ENCODE peak calls at places on chromosomes 12 and 14, in six cellular contexts. Z is stimulated activated CD8-positive, alpha-beta memory T cell treated with anti-CD3 and anti-CD28 coated beads, Interleukin-2, amount 100 ng/mL, for 1 hour; B is caudate nucleus; D is stimulated activated CD4-positive, alpha-beta T cell treated with anti-CD3 and anti-CD28 coated beads, Interleukin-1b, Interleukin-23, amount 100 ng/mL, for 1 hour; F is activated T-cell treated with anti-CD3 and anti-CD28 coated beads, Interleukin-2, amount 50 U/mL, for 72 hours; U is thoracic aorta. I is an unnamed sample.

GRCh38 chr12:30197392-30198047 is 413.8 kb upstream of the TMTC1 start:
- DNase-seq in Z (no peak), B (no peak), D (no peak), F (no peak), U (no peak), I (no peak)

GRCh38 chr12:57090924-57091632 is 2.2 kb downstream of the NAB2 start:
- DNase-seq in Z (no peak), B (peak), D (no peak), F (no peak), U (no peak), I (no peak)

GRCh38 chr12:56931474-56931978 is 2.7 kb downstream of the SDR9C7 start:
- DNase-seq in Z (no peak), B (no peak), D (no peak), F (peak), U (no peak), I (no peak)

GRCh38 chr12:62653740-62654139 is 187.1 kb downstream of the MON2 start:
- DNase-seq in Z (no peak), B (no peak), D (no peak), F (no peak), U (no peak), I (no peak)

GRCh38 chr12:54381136-54381535 is 3.4 kb downstream of the ZNF385A start:
- DNase-seq in Z (no peak), B (no peak), D (no peak), F (no peak), U (no peak), I (no peak)

GRCh38 chr12:52580496-52580895 is 6.9 kb upstream of the KRT74 start:
- DNase-seq in Z (no peak), B (no peak), D (no peak), F (no peak), U (no peak), I (no peak)

GRCh38 chr14:37988472-37988871 is 219.2 kb upstream of the SSTR1 start:
- DNase-seq in Z (no peak), B (no peak), D (no peak), F (no peak), U (no peak), I (no peak)

GRCh38 chr14:20684662-20685456 is 499 bp downstream of the RNASE4 start:
- DNase-seq in Z (no peak), B (no peak), D (no peak), F (no peak), U (no peak), I (no peak)

GRCh38 chr12:16349132-16349463 is 1.7 kb downstream of the MGST1 start:
- DNase-seq in Z (no peak), B (no peak), D (no peak), F (no peak), U (no peak), I (no peak)

GRCh38 chr12:68446379-68446778 is 114.2 kb upstream of the MDM1 start:
- DNase-seq in Z (no peak), B (no peak), D (no peak), F (no peak), U (no peak), I (no peak)

GRCh38 chr12:91219919-91220318 is 37.3 kb upstream of the DCN start:
- DNase-seq in Z (no peak), B (no peak), D (no peak), F (no peak), U (no peak), I (no peak)

GRCh38 chr12:50647479-50647878 is 116.4 kb upstream of the ATF1 start:
- DNase-seq in Z (no peak), B (no peak), D (no peak), F (no peak), U (no peak), I (no peak)

GRCh38 chr14:76484355-76484754 is 108.4 kb downstream of the ESRRB start:
- DNase-seq in Z (no peak), B (no peak), D (no peak), F (no peak), U (no peak), I (no peak)

GRCh38 chr12:78229491-78230209 is 399.0 kb downstream of the NAV3 start:
- DNase-seq in Z (no peak), B (no peak), D (no peak), F (peak), U (no peak), I (no peak)

GRCh38 chr12:110933326-110933974 is 13.1 kb upstream of the MYL2 start:
- DNase-seq in Z (no peak), B (no peak), D (no peak), F (no peak), U (no peak), I (no peak)

GRCh38 chr14:71271166-71271945 is 364.1 kb downstream of the PCNX1 start:
- DNase-seq in Z (no peak), B (no peak), D (no peak), F (no peak), U (no peak), I (no peak)

GRCh38 chr14:65255029-65255545 is 152.8 kb upstream of the MAX start:
- DNase-seq in Z (no peak), B (no peak), D (no peak), F (no peak), U (no peak), I (no peak)

GRCh38 chr14:53615254-53615653 is 341.4 kb downstream of the BMP4 start:
- DNase-seq in Z (no peak), B (no peak), D (no peak), F (no peak), U (no peak), I (no peak)

GRCh38 chr14:32366995-32367394 is 37.9 kb downstream of the AKAP6 start:
- DNase-seq in Z (no peak), B (no peak), D (no peak), F (no peak), U (no peak), I (no peak)

GRCh38 chr12:94930216-94930654 is 73.3 kb downstream of the NDUFA12 start:
- DNase-seq in Z (no peak), B (no peak), D (no peak), F (no peak), U (no peak), I (no peak)

GRCh38 chr12:62285284-62285683 is 25.1 kb downstream of the USP15 start:
- DNase-seq in Z (no peak), B (no peak), D (no peak), F (no peak), U (no peak), I (no peak)

GRCh38 chr12:56723889-56724659 is 1.0 kb downstream of the NACA start:
- DNase-seq in Z (no peak), B (no peak), D (no peak), F (peak), U (peak), I (no peak)

GRCh38 chr14:53537421-53538315 is 384.5 kb upstream of the DDHD1 start:
- DNase-seq in Z (no peak), B (no peak), D (no peak), F (no peak), U (no peak), I (no peak)

GRCh38 chr12:130147875-130148596 is 14.2 kb upstream of the FZD10 start:
- DNase-seq in Z (no peak), B (no peak), D (no peak), F (no peak), U (no peak), I (no peak)

GRCh38 chr14:102481791-102482238 is 27.8 kb downstream of the ANKRD9 start:
- DNase-seq in Z (no peak), B (peak), D (no peak), F (no peak), U (no peak), I (no peak)

GRCh38 chr14:100105357-100106169 is 40.3 kb downstream of the EVL start:
- DNase-seq in Z (no peak), B (no peak), D (no peak), F (no peak), U (no peak), I (no peak)

I was measured in NK-92 treated with Interleukin-12 subunit alpha and Interleukin-12 subunit beta, amount 100 ng/mL, for 24 hours.